ENCODE peak calls at places on chromosomes 5 and 9, in six cellular contexts. K is aorta, S is left ventricle myocardium inferior, M is uterus, A is MM.1S, U is mammary epithelial cell. R is an unnamed sample.

GRCh38 chr5:177553671-177554429 is 513 bp downstream of the FAM193B start:
- DNase-seq in K (peak; percentile 63), S (peak; percentile 40), M (no peak), A (peak; percentile 10), U (peak; percentile 35), R (peak; percentile 49)

GRCh38 chr5:169651526-169651925 is 14.5 kb downstream of the DOCK2 start:
- DNase-seq in K (no peak), S (no peak), M (no peak), A (no peak), U (no peak), R (no peak)

GRCh38 chr5:20649966-20650365 is 662.0 kb upstream of the CDH18 start:
- DNase-seq in K (no peak), S (no peak), M (no peak), A (no peak), U (no peak), R (no peak)

GRCh38 chr9:129415954-129416651 is 204.8 kb downstream of the C9orf50 start:
- DNase-seq in K (no peak), S (no peak), M (no peak), A (no peak), U (no peak), R (no peak)

GRCh38 chr9:77011973-77012817 is 7.3 kb upstream of the FOXB2 start:
- DNase-seq in K (peak; percentile 67), S (peak; percentile 53), M (peak; percentile 34), A (peak; percentile 26), U (no peak), R (peak; percentile 54)

GRCh38 chr9:12464910-12465512 is 228.2 kb upstream of the TYRP1 start:
- DNase-seq in K (no peak), S (no peak), M (no peak), A (peak; percentile 10), U (no peak), R (no peak)

GRCh38 chr5:57989378-57989777 is 470.5 kb downstream of the PLK2 start:
- DNase-seq in K (no peak), S (no peak), M (no peak), A (no peak), U (peak; percentile 61), R (no peak)

GRCh38 chr9:36991516-36992134 is 42.4 kb downstream of the PAX5 start:
- DNase-seq in K (no peak), S (no peak), M (no peak), A (peak; percentile 20), U (peak; percentile 23), R (no peak)

GRCh38 chr5:158511454-158511853 is 588.3 kb downstream of the EBF1 start:
- DNase-seq in K (no peak), S (no peak), M (no peak), A (no peak), U (no peak), R (no peak)

GRCh38 chr9:17625644-17626388 is 47.0 kb downstream of the SH3GL2 start:
- DNase-seq in K (no peak), S (no peak), M (no peak), A (no peak), U (peak; percentile 2), R (no peak)

GRCh38 chr9:131276107-131276888 is at the start of gene FAM78A:
- DNase-seq in K (peak; percentile 85), S (peak; percentile 72), M (no peak), A (peak; percentile 61), U (no peak), R (no peak)

GRCh38 chr9:89533396-89534187 is 35.7 kb upstream of the SEMA4D start:
- DNase-seq in K (no peak), S (no peak), M (no peak), A (no peak), U (no peak), R (no peak)

GRCh38 chr9:8717146-8717545 is 917.6 kb upstream of the DMAC1 start:
- DNase-seq in K (no peak), S (no peak), M (no peak), A (no peak), U (no peak), R (no peak)

GRCh38 chr5:134026521-134027202 is 21.9 kb upstream of the VDAC1 start:
- DNase-seq in K (no peak), S (no peak), M (no peak), A (peak; percentile 69), U (peak; percentile 72), R (peak; percentile 19)

GRCh38 chr9:2411459-2412215 is 209.9 kb upstream of the VLDLR start:
- DNase-seq in K (no peak), S (no peak), M (no peak), A (no peak), U (no peak), R (no peak)

GRCh38 chr9:109972026-109973005 is 192.3 kb downstream of the PALM2AKAP2 start:
- DNase-seq in K (peak; percentile 53), S (no peak), M (no peak), A (peak; percentile 34), U (no peak), R (no peak)

GRCh38 chr9:312596-313320 is 98.1 kb downstream of the DOCK8 start:
- DNase-seq in K (no peak), S (no peak), M (no peak), A (no peak), U (no peak), R (no peak)

GRCh38 chr9:78261403-78262001 is 25.6 kb downstream of the CEP78 start:
- DNase-seq in K (no peak), S (no peak), M (no peak), A (peak; percentile 30), U (peak; percentile 9), R (no peak)

GRCh38 chr5:44885903-44886302 is 77.2 kb downstream of the MRPS30 start:
- DNase-seq in K (no peak), S (no peak), M (no peak), A (peak; percentile 86), U (peak; percentile 87), R (no peak)

GRCh38 chr9:79357185-79357584 is 214.6 kb upstream of the TLE4 start:
- DNase-seq in K (no peak), S (no peak), M (no peak), A (no peak), U (no peak), R (no peak)

GRCh38 chr9:98727428-98727827 is 18.7 kb upstream of the GABBR2 start:
- DNase-seq in K (no peak), S (no peak), M (no peak), A (no peak), U (no peak), R (no peak)

DNA sequence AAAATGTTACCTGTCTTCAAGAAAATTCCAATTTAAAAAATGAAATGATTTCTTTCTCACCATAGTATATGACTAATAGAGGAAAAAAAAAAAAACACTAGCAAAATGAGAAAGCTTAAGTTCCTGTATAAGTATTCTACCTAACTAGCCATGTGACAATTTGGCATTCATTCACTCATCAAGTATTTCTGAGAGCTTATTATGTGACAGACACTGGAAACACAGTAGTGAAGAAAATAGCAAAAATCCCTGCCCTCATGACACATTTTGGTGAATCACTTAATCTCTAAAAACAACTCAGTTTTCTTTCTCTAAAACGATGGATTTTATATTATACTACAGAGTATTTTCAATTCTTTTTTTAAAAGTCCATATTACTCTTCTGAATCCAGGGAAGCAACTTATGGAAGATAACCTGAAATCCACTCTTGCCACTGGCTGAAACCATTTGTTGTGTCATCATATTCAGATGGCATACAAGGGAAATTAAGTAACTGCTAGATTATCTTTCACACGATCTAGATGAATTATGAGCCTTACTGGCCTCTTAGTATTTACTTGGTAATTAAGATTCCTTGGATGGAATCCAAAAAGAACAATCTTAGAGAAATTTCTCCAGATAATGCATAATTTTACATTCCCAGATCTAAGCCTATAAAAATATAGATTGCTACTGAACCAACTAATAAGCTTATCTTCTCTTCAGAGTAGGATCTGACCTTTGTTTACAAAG is 5.5 kb downstream of the PTBP3 start:
- DNase-seq in K (no peak), S (no peak), M (no peak), A (no peak), U (peak; percentile 57), R (no peak)
- H3K4me1 ChIP-seq in K (peaks cover 3% of the 10 kb centered on the region), S (peaks cover 41% of the 10 kb centered on the region), M (peaks cover 3% of the 10 kb centered on the region), A (peaks cover 9% of the 10 kb centered on the region), U (peaks cover 3% of the 10 kb centered on the region), R (peaks cover 9% of the 10 kb centered on the region)

GRCh38 chr9:125356032-125356431 is 94.4 kb downstream of the GAPVD1 start:
- DNase-seq in K (no peak), S (no peak), M (no peak), A (no peak), U (no peak), R (no peak)
- H3K36me3 ChIP-seq in K (peaks cover 6% of the 10 kb centered on the region), S (peaks cover 97% of the 10 kb centered on the region), M (no peaks in the 10 kb centered on the region), A (no peaks in the 10 kb centered on the region), U (peaks cover 37% of the 10 kb centered on the region), R (peaks cover 38% of the 10 kb centered on the region)

DNA sequence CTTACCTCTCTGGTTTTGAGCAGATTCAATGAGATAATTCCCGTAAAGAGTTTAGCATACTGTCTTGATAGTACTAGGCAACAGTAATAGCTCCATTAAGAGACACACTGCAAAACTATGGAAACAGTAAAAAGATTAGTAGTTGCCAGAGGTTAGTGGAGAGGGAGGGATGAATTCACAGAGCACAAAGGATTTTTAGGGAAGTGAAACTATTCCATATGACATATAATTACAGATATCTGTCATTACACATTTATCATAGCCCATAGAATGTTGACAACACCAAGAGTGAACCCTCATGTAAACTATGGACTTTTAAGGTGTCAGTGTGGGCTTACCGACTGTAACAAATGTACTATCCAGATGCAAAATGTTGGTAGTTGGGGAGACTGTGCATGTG is 176.4 kb upstream of the PLCXD3 start:
- DNase-seq in K (no peak), S (no peak), M (no peak), A (no peak), U (no peak), R (no peak)
- H3K4me1 ChIP-seq in K (no peaks in the 10 kb centered on the region), S (no peaks in the 10 kb centered on the region), M (no peaks in the 10 kb centered on the region), A (no peaks in the 10 kb centered on the region), U (no peaks in the 10 kb centered on the region), R (no peaks in the 10 kb centered on the region)

GRCh38 chr5:1336749-1337489 is 8.0 kb downstream of the CLPTM1L start:
- DNase-seq in K (peak; percentile 29), S (no peak), M (no peak), A (peak; percentile 47), U (no peak), R (no peak)

GRCh38 chr5:1336106-1336561 is 8.8 kb downstream of the CLPTM1L start:
- DNase-seq in K (peak; percentile 13), S (no peak), M (no peak), A (peak; percentile 93), U (no peak), R (no peak)

GRCh38 chr5:1333986-1334385 is 10.9 kb downstream of the CLPTM1L start:
- DNase-seq in K (peak; percentile 26), S (no peak), M (no peak), A (no peak), U (no peak), R (no peak)

GRCh38 chr5:1335540-1336095 is 9.3 kb downstream of the CLPTM1L start:
- DNase-seq in K (peak; percentile 43), S (no peak), M (no peak), A (no peak), U (no peak), R (no peak)

DNA sequence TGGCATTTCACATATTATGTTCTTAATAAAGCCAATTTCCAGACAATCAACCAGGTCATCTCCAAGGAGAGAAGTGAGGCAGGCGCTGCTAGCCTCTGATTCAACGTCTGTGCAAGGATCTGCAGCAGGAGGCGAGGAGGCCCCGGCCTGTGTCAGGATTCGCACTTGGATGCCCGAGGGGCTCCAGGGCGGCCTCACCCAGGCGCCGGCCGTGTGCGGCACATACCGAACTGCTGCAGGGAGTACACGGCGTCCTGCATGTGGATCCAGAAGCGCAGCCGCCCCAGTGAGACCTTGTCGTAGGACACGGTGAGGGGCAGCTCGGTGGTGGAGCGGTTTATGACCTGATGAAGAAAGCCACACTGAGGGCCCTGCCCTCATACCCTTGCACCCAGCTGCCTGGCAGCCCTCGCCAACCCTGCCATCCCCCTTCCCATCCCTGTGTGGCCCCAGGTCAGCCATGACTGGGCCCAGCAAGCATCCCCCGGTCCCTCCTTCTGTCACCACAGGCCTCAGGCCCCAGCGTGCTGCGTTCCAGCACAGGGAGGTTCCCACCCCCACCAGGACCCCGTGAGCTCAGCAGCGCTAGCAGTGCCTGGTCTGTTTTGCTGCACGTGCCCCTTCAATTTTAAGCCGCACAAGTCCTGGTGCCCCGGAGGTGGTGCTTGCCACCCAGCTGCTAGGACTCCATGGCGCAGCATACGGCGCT is 9.9 kb downstream of the CLPTM1L start:
- DNase-seq in K (peak; percentile 33), S (no peak), M (no peak), A (no peak), U (no peak), R (no peak)
- H3K36me3 ChIP-seq in K (no peaks in the 10 kb centered on the region), S (peaks cover 89% of the 10 kb centered on the region), M (no peaks in the 10 kb centered on the region), A (peaks cover 77% of the 10 kb centered on the region), U (peaks cover 29% of the 10 kb centered on the region), R (peaks cover 89% of the 10 kb centered on the region)